ENCODE peak calls at places on chromosomes 16 and 17, in five cellular contexts. I is H1, Y is neuronal stem cell, W is IMR-90, N is mesendoderm. F is an unnamed sample.

GRCh38 chr16:82092711-82093110 is 57.7 kb downstream of the HSD17B2 start:
- DNase-seq in I (no peak), Y (no peak), W (peak), N (peak), F (no peak)

GRCh38 chr17:76179496-76180467 is 38.7 kb upstream of the FOXJ1 start:
- DNase-seq in I (no peak), Y (no peak), W (peak), N (peak), F (no peak)

GRCh38 chr16:60681014-60681413 is 1355.2 kb downstream of the CDH8 start:
- DNase-seq in I (no peak), Y (peak), W (no peak), N (peak), F (no peak)

GRCh38 chr17:27974531-27975145 is 67.8 kb upstream of the NLK start:
- DNase-seq in I (no peak), Y (no peak), W (no peak), N (no peak), F (no peak)

GRCh38 chr16:86088816-86089215 is 189.9 kb downstream of the IRF8 start:
- DNase-seq in I (no peak), Y (no peak), W (no peak), N (no peak), F (no peak)

GRCh38 chr16:54821731-54822130 is 108.9 kb upstream of the IRX5 start:
- DNase-seq in I (no peak), Y (no peak), W (no peak), N (no peak), F (no peak)

GRCh38 chr17:29918922-29919856 is 10.8 kb downstream of the SSH2 start:
- DNase-seq in I (no peak), Y (no peak), W (peak), N (peak), F (no peak)

GRCh38 chr17:46930083-46930482 is 7.1 kb downstream of the GOSR2 start:
- DNase-seq in I (no peak), Y (no peak), W (no peak), N (no peak), F (no peak)

GRCh38 chr17:10162034-10162433 is 36.4 kb downstream of the GAS7 start:
- DNase-seq in I (no peak), Y (no peak), W (no peak), N (no peak), F (no peak)
- H3K18ac ChIP-seq in I (no peak), Y (no peak), W (no peak), N (no peak), F (no peak)

DNA sequence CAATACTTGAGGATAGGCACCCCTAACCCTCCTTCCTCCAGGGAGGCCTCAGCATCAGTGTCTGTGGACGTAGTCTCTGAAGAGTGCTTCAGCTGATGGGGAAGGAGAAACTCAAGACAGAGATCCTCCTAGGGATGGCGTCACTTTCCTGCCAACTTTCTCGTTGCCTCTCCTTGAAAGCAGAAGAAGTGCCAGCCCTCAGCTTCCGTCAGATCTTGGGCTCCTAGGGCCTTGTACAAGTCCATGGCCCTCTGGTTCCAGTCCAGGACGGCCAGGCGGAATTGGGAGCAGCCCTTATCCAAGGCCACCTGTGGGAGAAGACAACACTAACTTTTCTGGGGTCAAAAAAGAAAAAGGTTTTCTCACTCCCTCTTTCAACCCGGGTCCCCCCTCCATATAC is 1.3 kb downstream of the SAT2 start:
- DNase-seq in I (no peak), Y (no peak), W (no peak), N (no peak), F (no peak)
- H3K4me2 ChIP-seq in I (peak), Y (no peak), W (peak), N (no peak), F (peak)

DNA sequence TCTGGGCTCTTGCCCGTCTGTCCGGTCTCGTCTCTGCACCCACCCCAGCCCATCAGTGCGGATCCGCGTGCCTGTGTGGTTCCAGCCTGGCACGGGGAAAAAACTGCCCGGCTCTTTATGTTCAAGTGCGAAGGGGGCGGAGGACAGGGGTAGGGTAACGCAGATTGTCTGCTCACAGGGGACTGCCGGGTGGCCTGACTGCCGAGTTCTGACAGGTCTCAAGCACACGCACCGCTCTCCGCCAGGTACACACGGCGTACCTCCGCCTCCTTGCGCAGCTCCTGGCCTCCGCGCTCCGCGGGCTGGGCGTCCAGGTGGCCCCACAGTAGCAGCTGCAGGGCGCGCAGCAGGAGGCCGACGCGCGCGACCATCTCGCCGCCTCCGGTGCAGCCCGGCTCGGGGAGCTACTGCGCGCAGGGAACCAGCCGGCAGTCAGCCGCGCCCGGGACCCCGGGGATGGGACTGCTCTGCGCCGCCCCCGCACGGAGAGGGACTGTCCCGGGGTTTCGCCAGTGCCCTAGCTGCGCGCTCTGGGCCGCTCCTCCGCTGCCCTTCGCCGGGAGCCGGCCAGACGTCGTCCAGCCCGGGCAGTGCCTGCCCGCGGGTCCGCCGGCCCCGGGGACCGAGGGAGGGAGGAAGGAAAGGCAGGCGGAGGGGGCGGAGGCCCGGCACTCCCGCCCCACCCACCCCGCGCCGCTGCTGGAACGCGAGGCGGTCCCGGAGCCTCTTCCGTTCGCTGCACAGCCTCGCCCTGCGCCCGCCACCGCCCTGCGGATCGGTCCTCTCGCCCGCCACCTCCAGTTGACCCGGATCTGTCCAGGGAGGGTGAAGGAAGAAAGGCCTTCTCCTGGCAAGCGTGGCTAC is at the start of gene MMP28:
- DNase-seq in I (peak), Y (peak), W (no peak), N (no peak), F (peak)
- H3K18ac ChIP-seq in I (no peak), Y (peak), W (no peak), N (no peak), F (no peak)

GRCh38 chr17:73318427-73318813 is 6.6 kb upstream of the CDC42EP4 start:
- DNase-seq in I (no peak), Y (no peak), W (no peak), N (no peak), F (no peak)
- H3K4me2 ChIP-seq in I (no peak), Y (no peak), W (no peak), N (no peak), F (no peak)